ENCODE peak calls at places on chromosomes 2 and 18, in seven cellular contexts. E, X, T, P, Q, C and W are unnamed samples.

GRCh38 chr2:240469747-240470146 is 34.3 kb downstream of the GPC1 start:
- DNase-seq in C (no peak), E (peak; percentile 25), Q (no peak), X (no peak), P (no peak), T (no peak), W (no peak)

GRCh38 chr2:46339676-46340459 is 42.7 kb downstream of the EPAS1 start:
- DNase-seq in P (no peak), E (no peak), T (no peak), Q (no peak), C (no peak), X (no peak), W (no peak)

GRCh38 chr2:231926761-231927565 is 767 bp upstream of the NPPC start:
- DNase-seq in P (no peak), Q (peak; percentile 18), X (no peak), C (peak; percentile 21), E (peak; percentile 80), T (no peak), W (peak; percentile 69)

GRCh38 chr2:64142817-64143153 is 1.4 kb downstream of the PELI1 start:
- DNase-seq in P (no peak), C (no peak), X (no peak), Q (no peak), E (no peak), T (no peak), W (no peak)

GRCh38 chr2:101140978-101141655 is 10.1 kb downstream of the TBC1D8 start:
- DNase-seq in E (no peak), C (no peak), P (no peak), T (no peak), X (peak; percentile 52), Q (no peak), W (no peak)

GRCh38 chr2:10273215-10274175 is 29.2 kb upstream of the HPCAL1 start:
- DNase-seq in X (no peak), T (no peak), Q (no peak), C (peak; percentile 2), P (no peak), E (peak; percentile 54), W (no peak)

GRCh38 chr2:134518101-134518500 is 200.7 kb downstream of the TMEM163 start:
- DNase-seq in T (no peak), E (no peak), P (no peak), X (no peak), C (no peak), Q (no peak), W (no peak)

GRCh38 chr2:68548396-68548795 is 81.0 kb downstream of the APLF start:
- DNase-seq in T (no peak), C (no peak), X (no peak), Q (no peak), E (no peak), P (no peak), W (no peak)

GRCh38 chr2:222180619-222181018 is 118.2 kb downstream of the PAX3 start:
- DNase-seq in P (no peak), X (no peak), T (no peak), E (no peak), C (no peak), Q (no peak), W (no peak)

GRCh38 chr2:161373939-161374338 is 42.2 kb upstream of the TBR1 start:
- DNase-seq in T (no peak), C (no peak), P (no peak), E (no peak), Q (no peak), X (peak; percentile 7), W (no peak)

GRCh38 chr18:48929951-48930713 is 20.6 kb downstream of the SMAD7 start:
- DNase-seq in X (peak; percentile 71), Q (no peak), E (no peak), P (no peak), C (peak; percentile 88), T (no peak), W (no peak)

GRCh38 chr2:201854221-201854801 is 48.0 kb downstream of the CDK15 start:
- DNase-seq in C (no peak), E (no peak), X (peak; percentile 92), P (no peak), Q (no peak), T (peak; percentile 93), W (no peak)

GRCh38 chr18:11726556-11726955 is 37.5 kb downstream of the GNAL start:
- DNase-seq in C (no peak), X (no peak), E (no peak), P (no peak), T (no peak), Q (no peak), W (no peak)

GRCh38 chr18:47075098-47075883 is 39.9 kb upstream of the ELOA2 start:
- DNase-seq in E (no peak), T (no peak), Q (no peak), P (no peak), X (peak; percentile 5), C (peak; percentile 17), W (no peak)

GRCh38 chr2:49686291-49686690 is 532.0 kb upstream of the FSHR start:
- DNase-seq in C (no peak), E (no peak), Q (no peak), P (no peak), T (no peak), X (no peak), W (no peak)

GRCh38 chr18:46226461-46226860 is 122.3 kb downstream of the HAUS1 start:
- DNase-seq in P (no peak), E (no peak), Q (no peak), C (no peak), T (no peak), X (peak; percentile 54), W (no peak)

GRCh38 chr18:53586923-53587322 is 637.5 kb downstream of the MBD2 start:
- DNase-seq in X (no peak), E (no peak), P (no peak), Q (no peak), C (no peak), T (no peak), W (no peak)

GRCh38 chr18:74714796-74715195 is 117.1 kb downstream of the ZNF407 start:
- DNase-seq in Q (no peak), X (no peak), E (no peak), C (no peak), T (no peak), P (no peak), W (no peak)

GRCh38 chr2:96867756-96868554 is 1.9 kb downstream of the SEMA4C start:
- DNase-seq in E (no peak), C (no peak), Q (no peak), T (no peak), X (no peak), P (no peak), W (no peak)